ENCODE peak calls at places on chromosomes 3 and 15, in six cellular contexts. S, V, M, B, G and O are unnamed samples.

GRCh38 chr3:122232485-122232884 is 49.0 kb downstream of the CASR start:
- DNase-seq in B (no peak), G (no peak), M (no peak), V (no peak), S (no peak), O (no peak)

GRCh38 chr15:52336530-52336929 is 40.9 kb upstream of the MYO5C start:
- DNase-seq in S (no peak), B (no peak), G (no peak), M (no peak), V (no peak), O (no peak)

GRCh38 chr3:107660316-107660976 is 137.7 kb downstream of the BBX start:
- DNase-seq in M (no peak), V (no peak), B (no peak), S (no peak), G (no peak), O (no peak)

GRCh38 chr3:13303410-13303809 is 116.7 kb downstream of the NUP210 start:
- DNase-seq in V (no peak), G (no peak), B (no peak), M (no peak), S (no peak), O (no peak)

GRCh38 chr15:99967841-99968371 is 234.7 kb upstream of the LYSMD4 start:
- DNase-seq in M (peak; percentile 50), G (no peak), S (peak; percentile 91), V (no peak), B (no peak), O (no peak)

GRCh38 chr15:27353837-27354236 is 382.9 kb downstream of the GABRG3 start:
- DNase-seq in V (peak; percentile 11), M (no peak), S (peak; percentile 17), B (no peak), G (no peak), O (peak; percentile 38)

GRCh38 chr3:9862391-9863235 is 17.4 kb downstream of the CIDEC start:
- DNase-seq in M (peak; percentile 74), G (peak; percentile 75), V (peak; percentile 35), B (peak; percentile 52), S (no peak), O (no peak)

GRCh38 chr3:168384990-168385389 is 289.3 kb upstream of the GOLIM4 start:
- DNase-seq in S (no peak), B (no peak), M (no peak), G (no peak), V (no peak), O (no peak)

GRCh38 chr3:117671707-117672318 is 962.2 kb downstream of the TUSC7 start:
- DNase-seq in M (no peak), B (no peak), S (no peak), G (no peak), V (no peak), O (no peak)

GRCh38 chr3:148075829-148076716 is 621.6 kb upstream of the AGTR1 start:
- DNase-seq in M (no peak), V (peak; percentile 43), S (peak; percentile 5), G (no peak), B (no peak), O (peak; percentile 21)

GRCh38 chr3:67610458-67610857 is 44.0 kb downstream of the SUCLG2 start:
- DNase-seq in S (peak; percentile 53), V (no peak), G (no peak), M (no peak), B (no peak), O (peak; percentile 25)

GRCh38 chr3:182902236-182902635 is 78.1 kb downstream of the DCUN1D1 start:
- DNase-seq in B (no peak), V (no peak), S (no peak), M (no peak), G (no peak), O (no peak)

GRCh38 chr3:13600950-13601691 is 52.2 kb downstream of the FBLN2 start:
- DNase-seq in M (no peak), B (no peak), V (no peak), G (no peak), S (peak; percentile 100), O (peak; percentile 90)

GRCh38 chr3:28916713-28917499 is 364.0 kb upstream of the RBMS3 start:
- DNase-seq in G (peak; percentile 37), M (no peak), V (peak; percentile 27), S (no peak), B (no peak), O (no peak)

GRCh38 chr15:91067026-91067425 is 33.0 kb upstream of the SV2B start:
- DNase-seq in S (peak; percentile 71), M (no peak), V (no peak), G (no peak), B (no peak), O (no peak)

GRCh38 chr3:146590521-146590920 is 14.6 kb downstream of the PLSCR5 start:
- DNase-seq in S (no peak), V (no peak), B (no peak), G (no peak), M (no peak), O (no peak)

GRCh38 chr15:81197688-81198281 is 1.1 kb downstream of the IL16 start:
- DNase-seq in B (no peak), M (no peak), S (no peak), V (no peak), G (no peak), O (no peak)

GRCh38 chr15:54365001-54365400 is 386.8 kb downstream of the UNC13C start:
- DNase-seq in S (no peak), G (no peak), M (no peak), V (no peak), B (no peak), O (no peak)

DNA sequence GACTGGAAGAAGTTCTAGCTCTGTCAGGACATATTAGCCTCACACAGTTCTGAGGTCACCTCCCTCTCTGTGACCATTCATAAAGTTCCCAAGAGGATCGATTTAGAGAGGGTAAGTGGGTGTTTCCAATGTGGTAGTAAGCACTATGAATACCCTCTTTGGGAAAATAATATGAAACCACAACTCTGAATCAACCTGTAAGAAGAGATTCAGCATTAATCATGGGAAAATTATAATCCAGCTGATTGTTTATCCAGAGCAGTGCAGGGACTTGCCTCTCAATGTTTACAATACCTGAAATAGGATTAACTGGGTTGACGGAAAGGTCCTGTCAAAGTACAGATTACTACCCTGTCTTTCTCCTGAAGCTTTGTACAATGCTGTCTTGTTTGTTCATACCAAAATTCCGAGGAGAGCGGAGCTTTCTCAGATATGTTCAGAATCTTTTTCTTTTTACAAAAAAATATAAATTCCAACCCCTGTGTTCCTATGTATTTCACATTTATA is 302.9 kb upstream of the DPPA4 start:
- DNase-seq in S (peak; percentile 16), M (no peak), G (no peak), B (no peak), V (no peak), O (no peak)
- TF ChIP-seq CTCF in S (no peak), M (no peak), G (no peak), B (no peak), V (no peak), O (no peak)

GRCh38 chr15:92574566-92574965 is 81.0 kb downstream of the FAM174B start:
- DNase-seq in V (no peak), M (no peak), G (no peak), S (no peak), B (no peak), O (no peak)

GRCh38 chr15:92574161-92574560 is 81.4 kb downstream of the FAM174B start:
- DNase-seq in V (peak; percentile 30), M (no peak), B (no peak), S (no peak), G (no peak), O (no peak)

GRCh38 chr15:92579486-92579885 is 76.1 kb downstream of the FAM174B start:
- DNase-seq in B (no peak), M (no peak), V (no peak), S (no peak), G (no peak), O (no peak)

GRCh38 chr15:92578096-92578835 is 77.3 kb downstream of the FAM174B start:
- DNase-seq in G (no peak), B (no peak), M (no peak), V (no peak), S (no peak), O (no peak)

DNA sequence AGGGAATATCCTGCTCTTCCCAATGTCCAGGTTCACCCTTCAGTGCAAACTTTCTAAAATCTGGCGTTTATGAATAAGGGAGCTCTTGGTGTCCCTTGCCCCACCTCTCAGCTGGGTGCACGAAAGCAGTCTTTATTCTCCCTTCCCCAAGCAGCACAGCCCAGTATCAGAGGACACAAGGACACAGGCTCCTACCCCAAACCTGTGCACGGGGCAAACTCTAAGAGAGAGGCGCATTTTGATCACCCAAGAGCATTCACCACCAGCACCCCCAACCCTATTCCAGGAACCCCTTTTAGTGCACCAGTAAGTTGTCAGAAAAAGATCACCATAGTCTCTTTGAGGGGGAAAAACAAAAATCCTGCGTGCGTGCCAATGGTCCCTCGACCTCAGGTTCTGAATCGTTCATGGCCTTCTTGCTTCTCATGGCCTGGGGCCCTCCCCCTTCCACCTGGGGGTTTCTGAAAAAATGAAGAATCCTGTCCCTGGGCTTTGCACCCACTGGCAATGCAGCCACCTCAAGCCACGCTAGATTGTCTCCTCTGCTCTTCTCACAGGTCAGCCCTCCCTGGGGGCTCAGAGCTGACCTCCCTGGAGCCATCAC is 78.9 kb downstream of the FAM174B start:
- DNase-seq in M (no peak), G (no peak), S (no peak), B (no peak), V (no peak), O (no peak)
- TF ChIP-seq CTCF in M (no peak), G (no peak), S (no peak), B (no peak), V (no peak), O (no peak)

GRCh38 chr3:19541284-19541683 is 392.7 kb downstream of the EFHB start:
- DNase-seq in G (no peak), M (no peak), B (no peak), V (no peak), S (no peak), O (no peak)

GRCh38 chr3:19540464-19540863 is 392.2 kb downstream of the KCNH8 start:
- DNase-seq in G (no peak), S (no peak), V (no peak), B (no peak), M (no peak), O (no peak)

GRCh38 chr3:19539488-19540395 is 391.4 kb downstream of the KCNH8 start:
- DNase-seq in S (no peak), G (no peak), B (no peak), M (no peak), V (no peak), O (no peak)

GRCh38 chr3:19547665-19548464 is 386.2 kb downstream of the EFHB start:
- DNase-seq in S (no peak), V (no peak), M (no peak), G (no peak), B (no peak), O (no peak)

DNA sequence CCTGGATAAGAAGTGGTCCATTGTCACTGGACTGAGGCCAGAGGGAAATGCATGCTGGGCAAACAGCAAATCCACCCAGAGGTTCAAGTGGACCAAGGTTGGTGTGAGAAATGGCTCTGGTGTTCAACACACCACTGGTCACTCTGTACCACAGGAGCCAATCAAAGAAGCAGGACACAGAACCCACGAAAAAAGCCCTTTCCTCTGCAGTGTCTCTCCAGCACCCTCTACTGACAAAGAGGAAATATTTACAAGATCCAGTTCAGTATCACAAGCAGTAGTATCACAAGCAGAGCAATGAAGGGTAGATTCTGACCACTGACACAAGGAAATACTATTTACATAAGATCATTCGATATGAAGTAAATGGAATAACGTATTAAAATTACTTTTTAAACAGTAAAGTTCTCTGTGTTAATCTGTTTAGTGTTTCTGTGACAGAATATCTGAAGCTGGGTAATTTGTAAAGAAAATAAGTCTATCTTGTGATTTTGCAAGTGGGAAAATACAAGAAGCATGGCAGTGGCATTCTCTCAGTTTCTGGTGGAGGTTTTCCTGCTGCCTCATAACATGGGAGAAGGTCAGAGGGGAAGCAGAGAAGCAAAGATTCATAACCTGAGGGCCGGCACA is 390.7 kb downstream of the EFHB start:
- DNase-seq in S (no peak), B (no peak), M (no peak), G (no peak), V (peak; percentile 22), O (no peak)
- TF ChIP-seq CTCF in S (peak; percentile 35), B (peak; percentile 58), M (no peak), G (no peak), V (peak; percentile 76), O (peak; percentile 63)

GRCh38 chr3:62493116-62493801 is 119.9 kb upstream of the FEZF2 start:
- DNase-seq in S (no peak), B (no peak), V (no peak), M (no peak), G (no peak), O (no peak)
- TF ChIP-seq CTCF in S (peak; percentile 45), B (peak; percentile 36), V (no peak), M (no peak), G (no peak), O (peak; percentile 25)